ENCODE peak calls at places on chromosome 14, in ten cellular contexts. M, A, Z, H, F, K, L, Y, J and R are unnamed samples.

GRCh38 chr14:92310776-92311375 is 12.1 kb upstream of the SLC24A4 start:
- DNase-seq in M (no peak), A (no peak), Z (no peak), H (no peak), F (no peak), K (no peak), L (no peak), Y (no peak), J (no peak), R (no peak)

GRCh38 chr14:104604461-104605449 is at the start of gene TMEM179:
- DNase-seq in M (no peak), A (no peak), Z (no peak), H (peak), F (no peak), K (no peak), L (no peak), Y (no peak), J (no peak), R (peak)

GRCh38 chr14:98752660-98753059 is 519.3 kb downstream of the BCL11B start:
- DNase-seq in M (no peak), A (no peak), Z (no peak), H (no peak), F (no peak), K (no peak), L (no peak), Y (no peak), J (no peak), R (no peak)

GRCh38 chr14:84217066-84217465 is 1312.9 kb upstream of the FLRT2 start:
- DNase-seq in M (no peak), A (no peak), Z (no peak), H (no peak), F (no peak), K (no peak), L (no peak), Y (no peak), J (no peak), R (no peak)

GRCh38 chr14:63178912-63179311 is 25.3 kb upstream of the RHOJ start:
- DNase-seq in M (no peak), A (no peak), Z (no peak), H (peak), F (no peak), K (no peak), L (no peak), Y (no peak), J (peak), R (no peak)

GRCh38 chr14:95408731-95409471 is 89.2 kb upstream of the CLMN start:
- DNase-seq in M (no peak), A (no peak), Z (peak), H (no peak), F (no peak), K (no peak), L (no peak), Y (peak), J (no peak), R (no peak)

GRCh38 chr14:26930576-26930975 is 332.7 kb upstream of the NOVA1 start:
- DNase-seq in M (no peak), A (no peak), Z (no peak), H (no peak), F (no peak), K (no peak), L (no peak), Y (no peak), J (no peak), R (no peak)

GRCh38 chr14:64614214-64614613 is 64.5 kb downstream of the PPP1R36 start:
- DNase-seq in M (no peak), A (no peak), Z (no peak), H (no peak), F (no peak), K (no peak), L (no peak), Y (no peak), J (no peak), R (no peak)

GRCh38 chr14:55780156-55780946 is 200.3 kb downstream of the KTN1 start:
- DNase-seq in M (peak), A (no peak), Z (no peak), H (peak), F (peak), K (no peak), L (peak), Y (no peak), J (peak), R (no peak)

GRCh38 chr14:55102141-55102547 is 26.9 kb upstream of the LGALS3 start:
- DNase-seq in M (peak), A (no peak), Z (peak), H (peak), F (peak), K (peak), L (peak), Y (no peak), J (peak), R (peak)